ENCODE peak calls at places on chromosomes 11 and 22, in five cellular contexts. N is GM23338, L is spleen, O is MM.1S, T is A673. Q is an unnamed sample.
A peak's percentile ranks its signal among the peaks of the same experiment; 100 is the strongest.

GRCh38 chr22:36671398-36671797 is 32.2 kb downstream of the CACNG2 start:
- DNase-seq in O (no peak), L (no peak), T (no peak), N (no peak), Q (no peak)

GRCh38 chr22:17471901-17472566 is 91.3 kb upstream of the SLC25A18 start:
- DNase-seq in N (peak; percentile 63), O (no peak), T (no peak), L (no peak), Q (peak; percentile 17)

GRCh38 chr11:66011239-66011784 is 496 bp upstream of the CST6 start:
- DNase-seq in T (no peak), O (no peak), N (peak; percentile 53), L (no peak), Q (peak; percentile 46)

GRCh38 chr11:62025429-62026105 is 58.1 kb upstream of the FTH1 start:
- DNase-seq in L (peak; percentile 87), N (no peak), O (peak; percentile 11), T (peak; percentile 67), Q (peak; percentile 100)

GRCh38 chr11:10109836-10110235 is 184.2 kb downstream of the SBF2 start:
- DNase-seq in L (no peak), N (no peak), T (no peak), O (no peak), Q (peak; percentile 89)

GRCh38 chr22:38446018-38446601 is 8.9 kb downstream of the KCNJ4 start:
- DNase-seq in L (no peak), N (no peak), O (no peak), T (no peak), Q (no peak)

GRCh38 chr11:65501530-65502273 is 2.9 kb downstream of the MALAT1 start:
- DNase-seq in T (no peak), N (no peak), O (no peak), L (no peak), Q (peak; percentile 77)

GRCh38 chr11:35014352-35014751 is 97.9 kb downstream of the PDHX start:
- DNase-seq in L (no peak), O (no peak), N (no peak), T (no peak), Q (peak; percentile 69)

GRCh38 chr22:19766506-19767426 is 6.2 kb downstream of the TBX1 start:
- DNase-seq in O (peak; percentile 30), N (peak; percentile 86), L (peak; percentile 91), T (peak; percentile 55), Q (no peak)

GRCh38 chr11:85961930-85962363 is 106.8 kb downstream of the CCDC83 start:
- DNase-seq in O (no peak), L (no peak), N (no peak), T (no peak), Q (peak; percentile 89)

GRCh38 chr22:29470159-29470855 is 9.7 kb upstream of the NEFH start:
- DNase-seq in T (peak; percentile 65), L (peak; percentile 88), N (peak; percentile 94), O (peak; percentile 26), Q (peak; percentile 44)

GRCh38 chr11:134364261-134364660 is 32.5 kb downstream of the GLB1L2 start:
- DNase-seq in T (no peak), N (no peak), L (peak; percentile 70), O (no peak), Q (no peak)

GRCh38 chr11:8963569-8964323 is 496 bp downstream of the TMEM9B start:
- DNase-seq in L (peak; percentile 96), T (no peak), O (peak; percentile 82), N (peak; percentile 92), Q (peak; percentile 63)

GRCh38 chr11:112734207-112734606 is 227.0 kb upstream of the NCAM1 start:
- DNase-seq in L (no peak), N (peak; percentile 52), O (no peak), T (peak; percentile 55), Q (peak; percentile 56)

GRCh38 chr22:29581799-29582198 is 886 bp upstream of the NIPSNAP1 start:
- DNase-seq in N (peak; percentile 34), T (no peak), O (no peak), L (no peak), Q (no peak)

GRCh38 chr22:32801436-32802290 is at the start of gene TIMP3:
- DNase-seq in O (no peak), L (peak; percentile 86), T (peak; percentile 60), N (peak; percentile 90), Q (peak; percentile 61)

GRCh38 chr22:39818050-39818449 is 75.5 kb downstream of the ENTHD1 start:
- DNase-seq in N (no peak), O (no peak), T (no peak), L (no peak), Q (no peak)

GRCh38 chr11:122584670-122585069 is 70.9 kb upstream of the UBASH3B start:
- DNase-seq in O (no peak), T (no peak), N (no peak), L (no peak), Q (no peak)

GRCh38 chr11:33987545-33987944 is 64.0 kb upstream of the CAPRIN1 start:
- DNase-seq in N (no peak), L (no peak), O (no peak), T (no peak), Q (no peak)

GRCh38 chr22:35769974-35770373 is 52.3 kb downstream of the APOL5 start:
- DNase-seq in N (no peak), T (no peak), L (no peak), O (no peak), Q (no peak)

GRCh38 chr11:65478411-65479183 is 20.2 kb upstream of the MALAT1 start:
- DNase-seq in O (no peak), L (peak; percentile 82), N (no peak), T (no peak), Q (peak; percentile 69)

GRCh38 chr11:19441752-19442553 is 201.2 kb upstream of the E2F8 start:
- DNase-seq in L (no peak), O (peak; percentile 75), T (no peak), N (no peak), Q (peak; percentile 97)

GRCh38 chr22:45880091-45880651 is 96.8 kb downstream of the WNT7B start:
- DNase-seq in N (no peak), T (no peak), L (peak; percentile 66), O (no peak), Q (no peak)

GRCh38 chr11:134552749-134553148 is 140.7 kb upstream of the B3GAT1 start:
- DNase-seq in T (no peak), N (no peak), L (no peak), O (no peak), Q (no peak)

GRCh38 chr11:8826145-8826786 is 84.7 kb upstream of the AKIP1 start:
- DNase-seq in T (no peak), N (peak; percentile 83), L (no peak), O (no peak), Q (peak; percentile 74)

GRCh38 chr11:75347781-75348613 is 3.5 kb downstream of the ARRB1 start:
- DNase-seq in N (no peak), L (no peak), O (no peak), T (peak; percentile 44), Q (peak; percentile 89)

GRCh38 chr11:119863811-119864601 is 135.0 kb upstream of the NECTIN1 start:
- DNase-seq in N (peak; percentile 49), T (no peak), O (no peak), L (peak; percentile 38), Q (no peak)

GRCh38 chr11:36480833-36481232 is 29.2 kb downstream of the TRAF6 start:
- DNase-seq in T (no peak), L (no peak), O (no peak), N (no peak), Q (no peak)

GRCh38 chr11:36475192-36475591 is 34.9 kb downstream of the TRAF6 start:
- DNase-seq in L (no peak), O (no peak), N (no peak), T (no peak), Q (peak; percentile 42)

DNA sequence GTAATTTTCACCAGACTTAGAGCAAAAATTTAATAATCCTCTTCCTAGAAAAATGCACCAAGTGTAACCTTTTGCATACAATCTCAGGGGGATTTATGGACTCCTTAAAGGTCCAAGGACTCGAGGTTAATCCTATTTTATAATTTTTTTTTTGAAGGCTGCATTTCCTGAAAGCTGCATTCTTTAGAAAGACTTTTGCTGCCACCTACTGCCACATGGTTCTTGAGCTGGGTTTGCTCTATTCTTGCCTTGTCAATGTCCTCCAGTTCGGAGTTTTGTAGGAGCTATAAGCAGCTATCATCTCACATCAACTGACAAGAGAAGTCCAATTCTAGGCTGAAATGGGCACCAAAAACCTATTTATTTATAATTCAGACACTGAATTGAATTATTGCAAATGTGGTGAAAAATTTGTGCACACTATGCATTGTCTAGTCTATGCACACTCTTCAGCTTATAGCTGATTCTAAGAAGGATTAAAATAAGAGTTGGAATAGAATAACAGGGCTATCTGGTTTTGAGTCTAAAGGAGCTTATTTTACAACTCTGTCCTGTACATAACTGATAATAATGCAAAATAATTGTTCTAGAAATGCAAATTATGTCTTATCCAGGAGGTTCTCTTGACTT is 31.3 kb downstream of the TRAF6 start:
- DNase-seq in T (peak; percentile 93), O (peak; percentile 30), L (no peak), N (peak; percentile 73), Q (peak; percentile 80)
- TF ChIP-seq CTCF in T (peak; percentile 98), O (peak; percentile 30), L (peak; percentile 55), N (peak; percentile 78), Q (peak; percentile 76)

GRCh38 chr11:76891793-76892192 is 31.1 kb downstream of the ACER3 start:
- DNase-seq in T (no peak), L (no peak), N (no peak), O (no peak), Q (no peak)

GRCh38 chr11:76891285-76891684 is 30.6 kb downstream of the ACER3 start:
- DNase-seq in L (no peak), N (no peak), T (no peak), O (no peak), Q (no peak)

GRCh38 chr11:76892305-76892704 is 31.6 kb downstream of the ACER3 start:
- DNase-seq in T (no peak), O (no peak), L (no peak), N (no peak), Q (no peak)

GRCh38 chr11:76889414-76889975 is 28.8 kb downstream of the ACER3 start:
- DNase-seq in L (no peak), N (no peak), T (no peak), O (no peak), Q (no peak)

GRCh38 chr11:76888989-76889388 is 28.3 kb downstream of the ACER3 start:
- DNase-seq in O (no peak), N (no peak), L (no peak), T (no peak), Q (peak; percentile 31)
- H3K4me3 ChIP-seq in O (no peak overlapping the region), N (no peak overlapping the region), L (no peak overlapping the region), T (no peak overlapping the region), Q (no peak overlapping the region)

GRCh38 chr11:1293619-1294015 is 15.8 kb downstream of the TOLLIP start:
- DNase-seq in N (no peak), O (no peak), T (no peak), L (peak; percentile 81), Q (no peak)
- TF ChIP-seq CTCF in N (peak; percentile 61), O (peak; percentile 28), T (peak; percentile 13), L (peak; percentile 33), Q (no peak)

DNA sequence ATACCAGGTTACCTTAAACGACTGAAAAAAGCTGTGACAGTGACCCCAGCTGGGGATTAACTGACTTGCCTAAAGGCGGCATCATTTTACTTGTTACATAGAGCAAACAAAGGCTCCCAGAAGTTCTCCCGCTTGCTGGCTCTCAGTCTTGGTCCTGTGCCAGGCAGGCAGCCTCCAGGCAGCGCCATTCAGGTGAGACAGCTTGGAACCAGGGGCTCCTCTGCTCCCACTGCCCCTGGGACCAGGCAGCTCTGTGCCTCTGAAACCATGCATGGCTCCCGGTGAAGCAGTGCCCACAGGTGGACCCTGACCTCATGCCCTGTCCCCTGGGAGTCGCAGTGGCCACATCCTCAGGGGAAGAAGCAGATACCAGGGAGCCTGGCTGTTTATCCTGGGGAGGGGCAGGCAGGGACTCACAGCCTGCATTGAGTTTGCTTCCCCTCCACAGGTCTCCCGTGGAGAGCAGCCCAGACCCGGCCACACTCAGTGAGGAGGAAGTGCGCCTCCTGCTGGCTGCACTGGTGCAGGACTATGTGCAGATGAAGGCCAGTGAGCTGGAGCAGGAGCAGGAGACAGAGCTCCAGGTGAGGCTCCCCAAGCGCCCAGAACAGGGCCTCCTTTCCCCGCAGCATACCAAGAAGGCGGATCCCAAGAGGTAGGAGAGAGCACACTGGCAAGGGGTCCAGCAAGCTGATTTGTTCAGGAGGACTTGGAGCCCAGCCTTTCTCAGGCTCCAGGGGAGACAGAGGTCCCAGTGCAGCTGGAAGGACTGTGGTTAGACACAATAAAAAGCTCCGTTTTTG is 15.6 kb upstream of the CYP2R1 start:
- DNase-seq in O (peak; percentile 66), L (peak; percentile 96), N (peak; percentile 82), T (peak; percentile 84), Q (peak; percentile 64)
- H3K4me3 ChIP-seq in O (no peak overlapping the region), L (no peak overlapping the region), N (no peak overlapping the region), T (peak overlapping the region; percentile 13), Q (no peak overlapping the region)

Q was measured in fibroblast of pulmonary artery.